ENCODE peak calls at places on chromosomes 12 and 14, in four cellular contexts. X is cardiac muscle cell, U is heart right ventricle, F is left lung. V is an unnamed sample. For H3K4me1 and H3K36me3, the result is how much of the 10 kb centered on the place peaks cover.

GRCh38 chr12:28882444-28882843 is 266.6 kb upstream of the FAR2 start:
- DNase-seq in U (no peak), X (no peak), F (no peak), V (no peak)

GRCh38 chr12:3127832-3128231 is 50.7 kb downstream of the TSPAN9 start:
- DNase-seq in U (no peak), F (no peak), X (no peak), V (no peak)

GRCh38 chr12:122991623-122992275 is 11.3 kb downstream of the ARL6IP4 start:
- DNase-seq in U (no peak), X (no peak), F (peak), V (peak)

GRCh38 chr12:96471368-96472040 is 17.9 kb upstream of the CFAP54 start:
- DNase-seq in U (no peak), X (no peak), F (no peak), V (no peak)

GRCh38 chr14:48140804-48141203 is 465.4 kb upstream of the MDGA2 start:
- DNase-seq in U (no peak), F (no peak), X (no peak), V (no peak)

GRCh38 chr14:102212845-102213244 is 73.1 kb downstream of the WDR20 start:
- DNase-seq in X (no peak), U (no peak), F (no peak), V (no peak)

GRCh38 chr12:96422192-96422591 is 22.0 kb upstream of the CDK17 start:
- DNase-seq in X (no peak), U (no peak), F (no peak), V (no peak)

GRCh38 chr12:72570601-72571000 is 298.4 kb downstream of the TRHDE start:
- DNase-seq in X (peak), U (no peak), F (no peak), V (no peak)

GRCh38 chr12:12349711-12350665 is at the start of gene MANSC1:
- DNase-seq in X (peak), F (peak), U (peak), V (peak)

GRCh38 chr12:122183588-122183940 is 641 bp downstream of the LRRC43 start:
- DNase-seq in F (no peak), U (no peak), X (no peak), V (no peak)

GRCh38 chr12:101749657-101750056 is 10.4 kb upstream of the SYCP3 start:
- DNase-seq in U (no peak), F (no peak), X (no peak), V (no peak)

GRCh38 chr14:93331375-93332031 is 1.3 kb downstream of the BTBD7 start:
- DNase-seq in X (no peak), F (peak), U (peak), V (peak)

GRCh38 chr14:104787736-104788532 is 7.6 kb downstream of the AKT1 start:
- DNase-seq in U (no peak), F (peak), X (no peak), V (no peak)
- H3K4me1 ChIP-seq in U (under half), F (under half), X (under half), V (under half)

GRCh38 chr14:103662591-103662990 is 33.6 kb downstream of the KLC1 start:
- DNase-seq in X (no peak), U (no peak), F (no peak), V (no peak)
- H3K36me3 ChIP-seq in X (under half), U (half or more), F (under half), V (under half)

GRCh38 chr14:21268612-21269251 is 510 bp downstream of the HNRNPC start:
- DNase-seq in F (no peak), U (peak), X (peak), V (no peak)
- H3K4me1 ChIP-seq in F (under half), U (half or more), X (under half), V (under half)

DNA sequence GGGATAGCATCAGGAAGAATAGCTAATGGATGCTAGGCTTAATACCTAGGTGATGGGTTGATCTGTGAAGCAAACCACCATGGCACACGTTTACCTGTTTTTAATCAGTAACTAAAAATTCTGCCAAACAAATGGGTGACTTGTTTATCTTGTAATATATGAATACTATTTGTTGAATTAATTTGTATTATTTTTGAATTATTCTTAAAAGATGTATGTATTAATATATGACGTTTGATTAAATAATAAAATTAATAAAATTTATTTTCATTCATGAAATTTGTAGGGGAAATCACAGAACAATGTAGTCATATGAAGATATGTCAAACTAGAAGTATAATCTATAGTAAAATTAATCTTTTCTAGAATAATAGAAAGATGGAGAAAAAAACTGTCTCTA is 32.3 kb upstream of the OR10A7 start:
- DNase-seq in F (no peak), X (no peak), U (no peak), V (no peak)
- H3K36me3 ChIP-seq in F (under half), X (under half), U (under half), V (under half)

GRCh38 chr12:64652346-64652745 is 42.1 kb downstream of the RASSF3 start:
- DNase-seq in U (no peak), F (no peak), X (no peak), V (no peak)

GRCh38 chr12:64655141-64655540 is 44.8 kb downstream of the RASSF3 start:
- DNase-seq in U (no peak), X (no peak), F (no peak), V (no peak)

GRCh38 chr12:64650762-64651161 is 40.5 kb downstream of the RASSF3 start:
- DNase-seq in U (no peak), X (peak), F (no peak), V (peak)

GRCh38 chr12:64656429-64656828 is 46.1 kb downstream of the RASSF3 start:
- DNase-seq in F (no peak), U (no peak), X (no peak), V (no peak)

GRCh38 chr12:64653123-64653522 is 42.8 kb downstream of the RASSF3 start:
- DNase-seq in X (no peak), F (no peak), U (no peak), V (no peak)
- H3K4me1 ChIP-seq in X (under half), F (under half), U (under half), V (under half)

GRCh38 chr12:103952497-103952896 is 13.2 kb upstream of the TDG start:
- DNase-seq in F (no peak), U (no peak), X (no peak), V (no peak)
- H3K36me3 ChIP-seq in F (under half), U (half or more), X (half or more), V (under half)